ENCODE peak calls at places on chromosome 12, in nine cellular contexts. R, H, I, O, U, F, N, A and T are unnamed samples.

GRCh38 chr12:111221296-111222026 is 147.4 kb downstream of the PHETA1 start:
- DNase-seq in R (no peak), H (no peak), I (no peak), O (no peak), U (no peak), F (no peak), N (no peak), A (no peak), T (no peak)

GRCh38 chr12:121295746-121296617 is 527 bp downstream of the CAMKK2 start:
- DNase-seq in R (peak; percentile 29), H (peak; percentile 79), I (peak; percentile 29), O (no peak), U (no peak), F (peak; percentile 5), N (peak; percentile 47), A (no peak), T (no peak)

GRCh38 chr12:11797993-11798720 is 148.7 kb downstream of the ETV6 start:
- DNase-seq in R (peak; percentile 54), H (no peak), I (no peak), O (no peak), U (no peak), F (no peak), N (no peak), A (no peak), T (no peak)

GRCh38 chr12:115322275-115322674 is 638.3 kb upstream of the TBX3 start:
- DNase-seq in R (no peak), H (no peak), I (no peak), O (no peak), U (no peak), F (no peak), N (no peak), A (peak; percentile 54), T (no peak)

GRCh38 chr12:17132336-17132735 is 526.4 kb upstream of the LMO3 start:
- DNase-seq in R (no peak), H (no peak), I (no peak), O (no peak), U (no peak), F (no peak), N (no peak), A (no peak), T (no peak)

GRCh38 chr12:93520454-93520853 is 52.0 kb upstream of the SOCS2 start:
- DNase-seq in R (no peak), H (no peak), I (no peak), O (no peak), U (no peak), F (no peak), N (no peak), A (no peak), T (no peak)

GRCh38 chr12:127162902-127163301 is 1104.1 kb upstream of the TMEM132C start:
- DNase-seq in R (no peak), H (peak; percentile 65), I (peak; percentile 48), O (peak; percentile 47), U (no peak), F (peak; percentile 25), N (no peak), A (peak; percentile 45), T (no peak)

GRCh38 chr12:57591567-57592325 is 754 bp downstream of the PIP4K2C start:
- DNase-seq in R (no peak), H (peak; percentile 57), I (peak; percentile 21), O (no peak), U (no peak), F (no peak), N (no peak), A (peak; percentile 44), T (no peak)

GRCh38 chr12:122937622-122938091 is 28.6 kb downstream of the ABCB9 start:
- DNase-seq in R (no peak), H (no peak), I (no peak), O (no peak), U (no peak), F (no peak), N (no peak), A (no peak), T (no peak)

GRCh38 chr12:115870527-115870926 is 407.0 kb downstream of the MED13L start:
- DNase-seq in R (no peak), H (no peak), I (no peak), O (no peak), U (no peak), F (no peak), N (no peak), A (no peak), T (no peak)

GRCh38 chr12:95218852-95219171 is 1.2 kb downstream of the VEZT start:
- DNase-seq in R (no peak), H (peak; percentile 63), I (peak; percentile 62), O (no peak), U (no peak), F (no peak), N (no peak), A (no peak), T (no peak)

GRCh38 chr12:13102481-13103195 is 829 bp downstream of the GSG1 start:
- DNase-seq in R (no peak), H (no peak), I (no peak), O (no peak), U (peak; percentile 70), F (no peak), N (no peak), A (peak; percentile 81), T (peak; percentile 75)

GRCh38 chr12:8622681-8623080 is 10.0 kb upstream of the AICDA start:
- DNase-seq in R (no peak), H (no peak), I (no peak), O (no peak), U (no peak), F (no peak), N (no peak), A (no peak), T (no peak)

GRCh38 chr12:86170051-86170450 is 86.1 kb downstream of the MGAT4C start:
- DNase-seq in R (no peak), H (no peak), I (no peak), O (no peak), U (no peak), F (no peak), N (no peak), A (peak; percentile 22), T (no peak)

GRCh38 chr12:73383584-73384229 is 1111.5 kb downstream of the TRHDE start:
- DNase-seq in R (no peak), H (no peak), I (peak; percentile 72), O (no peak), U (no peak), F (no peak), N (no peak), A (no peak), T (no peak)

GRCh38 chr12:68378859-68379628 is 46.9 kb upstream of the MDM1 start:
- DNase-seq in R (no peak), H (no peak), I (no peak), O (no peak), U (no peak), F (no peak), N (no peak), A (no peak), T (no peak)

GRCh38 chr12:116672842-116673516 is 64.9 kb downstream of the SPRING1 start:
- DNase-seq in R (no peak), H (peak; percentile 59), I (no peak), O (peak; percentile 8), U (no peak), F (no peak), N (peak; percentile 52), A (no peak), T (no peak)